ENCODE peak calls at places on chromosomes 12 and 14, in six cellular contexts. V is endothelial cell, D is tibial nerve, L is GM12864, P is AG10803, M is B cell. S is an unnamed sample.

GRCh38 chr12:67645571-67645970 is 3.0 kb upstream of the DYRK2 start:
- DNase-seq in M (no peak), V (no peak), D (no peak), P (peak), L (no peak), S (no peak)

GRCh38 chr14:105163040-105163742 is 5.4 kb downstream of the JAG2 start:
- DNase-seq in P (no peak), V (peak), D (no peak), L (no peak), M (no peak), S (no peak)

GRCh38 chr12:3247596-3248270 is 170.6 kb downstream of the TSPAN9 start:
- DNase-seq in M (no peak), P (no peak), D (no peak), V (no peak), L (no peak), S (no peak)

GRCh38 chr12:45388545-45388944 is 172.7 kb downstream of the ANO6 start:
- DNase-seq in V (peak), P (peak), L (no peak), D (peak), M (no peak), S (no peak)

GRCh38 chr12:92270501-92270900 is 124.9 kb upstream of the BTG1 start:
- DNase-seq in D (no peak), P (no peak), V (no peak), M (no peak), L (no peak), S (no peak)

GRCh38 chr12:48002773-48003218 is 1.5 kb downstream of the COL2A1 start:
- DNase-seq in D (no peak), M (no peak), V (peak), L (no peak), P (peak), S (no peak)

GRCh38 chr12:132593938-132594358 is 16.4 kb downstream of the LRCOL1 start:
- DNase-seq in L (peak), V (peak), D (peak), P (peak), M (no peak), S (peak)

GRCh38 chr14:34930591-34931069 is 52.2 kb upstream of the SRP54 start:
- DNase-seq in M (no peak), P (no peak), L (peak), V (no peak), D (no peak), S (peak)

GRCh38 chr12:92208613-92209121 is 63.0 kb upstream of the BTG1 start:
- DNase-seq in L (no peak), P (peak), D (peak), V (no peak), M (no peak), S (peak)

GRCh38 chr14:105860615-105861580 is 334.5 kb downstream of the TMEM121 start:
- DNase-seq in P (no peak), L (peak), M (no peak), V (no peak), D (no peak), S (no peak)

GRCh38 chr14:60647081-60647836 is 2.0 kb downstream of the SIX1 start:
- DNase-seq in L (no peak), P (peak), D (no peak), V (peak), M (peak), S (no peak)

GRCh38 chr14:65164068-65164824 is 61.9 kb upstream of the MAX start:
- DNase-seq in D (peak), M (peak), P (peak), L (no peak), V (peak), S (peak)

GRCh38 chr14:99422220-99423010 is 58.2 kb downstream of the SETD3 start:
- DNase-seq in M (no peak), V (no peak), P (no peak), D (no peak), L (no peak), S (no peak)

GRCh38 chr12:42617622-42618021 is 28.1 kb upstream of the PRICKLE1 start:
- DNase-seq in D (no peak), L (no peak), M (no peak), P (no peak), V (no peak), S (no peak)

GRCh38 chr12:106305376-106305775 is 2.8 kb downstream of the TCP11L2 start:
- DNase-seq in M (no peak), D (no peak), L (no peak), V (no peak), P (peak), S (no peak)

GRCh38 chr12:40107803-40108620 is 2.1 kb upstream of the SLC2A13 start:
- DNase-seq in L (no peak), V (no peak), D (no peak), M (no peak), P (no peak), S (no peak)

GRCh38 chr14:64502476-64503183 is 1.0 kb downstream of the ZBTB25 start:
- DNase-seq in V (no peak), D (no peak), L (no peak), P (peak), M (peak), S (no peak)

GRCh38 chr12:58741226-58741625 is 179.1 kb downstream of the LRIG3 start:
- DNase-seq in V (no peak), D (no peak), M (no peak), L (no peak), P (no peak), S (no peak)
- TF ChIP-seq CTCF in V (no peak), D (no peak), M (no peak), L (no peak), P (no peak), S (no peak)

GRCh38 chr12:104064031-104064841 is at the start of gene HCFC2:
- DNase-seq in L (peak), P (peak), V (peak), M (peak), D (peak), S (peak)

GRCh38 chr12:104059963-104060362 is 4.4 kb upstream of the HCFC2 start:
- DNase-seq in P (no peak), M (no peak), L (no peak), D (no peak), V (no peak), S (no peak)

GRCh38 chr12:104063712-104064030 is 660 bp upstream of the HCFC2 start:
- DNase-seq in M (no peak), L (no peak), D (peak), V (peak), P (no peak), S (no peak)

GRCh38 chr12:104060791-104061190 is 3.5 kb upstream of the HCFC2 start:
- DNase-seq in L (no peak), M (no peak), P (no peak), V (no peak), D (no peak), S (no peak)

GRCh38 chr12:104064842-104065441 is 611 bp downstream of the HCFC2 start:
- DNase-seq in L (no peak), M (no peak), P (peak), V (peak), D (no peak), S (peak)
- TF ChIP-seq CTCF in L (no peak), M (no peak), P (no peak), V (no peak), D (no peak), S (no peak)

GRCh38 chr12:2152134-2152533 is 99.3 kb downstream of the CACNA1C start:
- DNase-seq in M (no peak), L (peak), V (no peak), D (no peak), P (no peak), S (no peak)
- TF ChIP-seq CTCF in M (no peak), L (peak), V (no peak), D (no peak), P (no peak), S (no peak)

GRCh38 chr12:95319694-95320331 is 102.2 kb downstream of the VEZT start:
- DNase-seq in P (no peak), V (no peak), D (no peak), L (no peak), M (no peak), S (no peak)

GRCh38 chr12:95321516-95322246 is 104.1 kb downstream of the VEZT start:
- DNase-seq in L (no peak), V (no peak), P (no peak), D (no peak), M (no peak), S (no peak)

GRCh38 chr12:95322335-95322734 is 104.7 kb downstream of the VEZT start:
- DNase-seq in P (peak), M (no peak), L (no peak), V (no peak), D (no peak), S (no peak)

GRCh38 chr12:95316798-95317197 is 99.2 kb downstream of the VEZT start:
- DNase-seq in D (no peak), L (no peak), V (no peak), M (no peak), P (no peak), S (no peak)

DNA sequence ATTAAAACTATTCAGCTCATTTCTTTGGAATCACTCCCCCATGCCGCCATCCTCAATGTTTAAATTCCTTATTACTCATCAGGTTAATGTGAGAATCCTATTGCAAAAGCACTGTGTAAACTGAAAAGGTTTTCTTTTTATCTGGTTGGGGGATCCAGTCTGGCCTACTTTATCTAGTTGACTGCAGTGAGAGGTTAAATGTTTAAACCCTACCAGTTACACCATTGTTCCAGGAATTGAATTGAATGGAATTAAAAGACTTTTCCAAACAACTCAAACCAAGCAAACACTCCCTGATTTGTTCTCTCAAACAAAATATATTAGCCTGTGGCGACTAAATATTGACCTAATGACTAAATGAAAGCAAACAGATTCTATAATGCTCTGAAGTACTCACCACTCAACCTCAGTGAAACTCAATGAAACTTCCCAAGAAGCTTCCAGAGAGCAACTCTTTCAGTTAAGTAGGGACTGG is 100.5 kb downstream of the VEZT start:
- DNase-seq in D (no peak), M (no peak), V (no peak), P (peak), L (no peak), S (no peak)
- TF ChIP-seq CTCF in D (no peak), M (no peak), V (no peak), P (no peak), L (no peak), S (no peak)

GRCh38 chr12:124509300-124509675 is 58.1 kb downstream of the NCOR2 start:
- DNase-seq in D (no peak), M (no peak), L (no peak), P (no peak), V (no peak), S (no peak)

GRCh38 chr12:124511259-124511985 is 56.0 kb downstream of the NCOR2 start:
- DNase-seq in V (no peak), P (no peak), D (no peak), L (no peak), M (no peak), S (no peak)

GRCh38 chr12:124508323-124509096 is 58.9 kb downstream of the NCOR2 start:
- DNase-seq in L (no peak), M (no peak), D (peak), V (no peak), P (no peak), S (peak)

GRCh38 chr12:124509676-124510300 is 57.6 kb downstream of the NCOR2 start:
- DNase-seq in P (peak), V (no peak), D (peak), L (no peak), M (no peak), S (no peak)

DNA sequence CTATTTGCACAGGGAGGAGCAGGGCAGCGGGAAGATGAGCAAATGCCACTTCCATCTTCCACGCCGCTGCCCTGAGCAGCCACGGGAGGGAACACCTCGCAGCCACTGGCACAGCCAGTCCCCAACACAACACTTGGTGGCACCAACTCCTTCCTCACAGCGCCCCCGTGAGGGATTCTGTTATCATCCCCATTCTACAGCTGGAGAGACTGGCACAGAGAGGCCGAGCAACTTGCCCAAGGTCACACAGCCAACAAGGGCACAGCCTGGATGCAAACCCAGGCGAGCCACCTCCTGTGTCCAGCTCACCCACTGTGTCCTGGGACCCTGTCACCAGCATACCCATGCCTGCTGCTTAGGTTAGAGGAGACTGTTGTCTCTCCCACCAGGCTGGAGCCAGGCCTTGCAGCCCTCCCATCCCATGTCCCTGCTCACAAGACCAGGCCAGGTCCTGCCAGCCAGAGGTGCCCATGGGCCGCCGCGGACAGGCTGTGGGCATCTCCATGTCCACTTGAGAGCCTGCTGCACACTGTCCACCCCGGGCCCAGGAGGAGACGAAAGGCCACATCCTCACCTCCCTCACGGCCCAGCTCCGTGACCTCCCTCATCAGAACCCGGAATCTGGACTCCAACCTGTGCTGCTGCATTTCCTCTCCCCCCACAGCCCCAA is 57.0 kb downstream of the NCOR2 start:
- DNase-seq in L (no peak), P (no peak), M (no peak), D (no peak), V (no peak), S (no peak)
- TF ChIP-seq CTCF in L (peak), P (no peak), M (no peak), D (no peak), V (no peak), S (no peak)

GRCh38 chr12:12975322-12976077 is 23.5 kb upstream of the GPRC5D start:
- DNase-seq in M (no peak), V (peak), D (no peak), L (no peak), P (peak), S (peak)
- TF ChIP-seq CTCF in M (no peak), V (no peak), D (no peak), L (peak), P (peak), S (peak)

GRCh38 chr14:72920008-72920407 is 6.3 kb upstream of the DCAF4 start:
- DNase-seq in P (no peak), V (no peak), M (no peak), L (no peak), D (no peak), S (no peak)
- TF ChIP-seq CTCF in P (no peak), V (no peak), M (no peak), L (no peak), D (no peak), S (no peak)

GRCh38 chr12:122350444-122350843 is 72.0 kb downstream of the CLIP1 start:
- DNase-seq in M (no peak), D (no peak), P (peak), L (no peak), V (no peak), S (no peak)
- TF ChIP-seq CTCF in M (no peak), D (no peak), P (peak), L (no peak), V (no peak), S (no peak)

DNA sequence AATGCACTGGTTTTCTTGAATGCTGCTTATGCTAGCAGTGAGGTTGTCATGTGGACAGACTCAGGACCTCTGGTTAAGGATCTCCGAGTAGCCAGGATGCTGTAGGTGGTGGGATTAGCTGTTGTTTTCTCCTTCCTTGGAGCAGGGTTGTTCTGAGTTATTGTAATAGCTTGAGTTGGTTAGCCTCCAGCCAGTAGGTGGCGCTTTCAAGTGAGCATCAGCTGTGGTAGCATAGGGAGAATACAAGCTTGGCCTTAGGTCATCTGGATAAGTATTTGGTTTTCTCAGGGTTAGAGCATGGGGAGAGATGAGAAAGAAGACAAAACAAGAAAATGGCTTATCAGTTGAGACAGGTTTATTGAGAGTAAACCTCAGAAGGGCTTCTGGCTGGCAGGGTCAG is 299.7 kb upstream of the FBXO33 start:
- DNase-seq in P (no peak), M (no peak), L (peak), D (no peak), V (no peak), S (no peak)
- TF ChIP-seq CTCF in P (no peak), M (no peak), L (peak), D (no peak), V (no peak), S (no peak)

S was measured in GM10248.